ENCODE peak calls at places on chromosomes 1 and 21, in ten cellular contexts. X is NCI-H1092; A is Caco-2; T is sciatic nerve; V is uterus; W is NCI-H69; Z is NCI-H1105; K is effector CD4-positive, alpha-beta T cell; L is activated CD4-positive, alpha-beta T cell treated with anti-CD3 and anti-CD28 coated beads, Interleukin-2, amount 50 U/mL, for 1 hour; I is HTR-8/SVneo. H is an unnamed sample.

GRCh38 chr21:26595971-26596370 is 22.9 kb upstream of the CYYR1 start:
- DNase-seq in V (no peak), A (no peak), X (no peak), T (no peak), Z (no peak), L (no peak), W (no peak), K (no peak), I (no peak), H (no peak)

GRCh38 chr21:46555678-46556077 is 49.2 kb downstream of the S100B start:
- DNase-seq in I (no peak), K (no peak), L (no peak), A (no peak), V (no peak), X (no peak), W (no peak), T (peak; percentile 34), Z (no peak), H (no peak)

GRCh38 chr1:169193191-169193850 is 86.8 kb downstream of the ATP1B1 start:
- DNase-seq in K (no peak), A (no peak), V (peak; percentile 23), L (no peak), X (no peak), Z (no peak), W (no peak), I (no peak), T (no peak), H (no peak)

GRCh38 chr1:210400043-210400840 is 71.5 kb downstream of the HHAT start:
- DNase-seq in X (peak; percentile 33), W (peak; percentile 80), I (peak; percentile 81), V (peak; percentile 26), A (peak; percentile 71), Z (peak; percentile 44), T (peak; percentile 67), L (peak; percentile 27), K (peak; percentile 6), H (no peak)

GRCh38 chr1:1616838-1617237 is 1.5 kb downstream of the MIB2 start:
- DNase-seq in V (no peak), T (no peak), K (no peak), L (no peak), W (no peak), Z (no peak), A (no peak), X (no peak), I (no peak), H (no peak)

GRCh38 chr1:33606272-33606671 is 133.8 kb downstream of the ZSCAN20 start:
- DNase-seq in Z (no peak), X (no peak), V (no peak), T (peak; percentile 79), W (no peak), A (no peak), I (no peak), L (no peak), K (no peak), H (no peak)

GRCh38 chr1:43144228-43144627 is 27.9 kb downstream of the EBNA1BP2 start:
- DNase-seq in A (no peak), K (no peak), X (no peak), I (no peak), Z (no peak), W (no peak), T (no peak), L (no peak), V (no peak), H (no peak)

GRCh38 chr1:224433671-224434446 is 738 bp downstream of the WDR26 start:
- DNase-seq in K (peak; percentile 47), T (peak; percentile 75), A (no peak), X (peak; percentile 19), L (peak; percentile 53), W (peak; percentile 77), Z (no peak), I (peak; percentile 14), V (peak; percentile 46), H (no peak)

GRCh38 chr1:235088440-235088839 is 40.2 kb downstream of the TOMM20 start:
- DNase-seq in W (no peak), K (no peak), I (no peak), A (no peak), X (no peak), L (no peak), T (peak; percentile 52), Z (no peak), V (no peak), H (no peak)

GRCh38 chr1:170670751-170671628 is 7.1 kb downstream of the PRRX1 start:
- DNase-seq in X (no peak), L (no peak), A (no peak), K (no peak), W (no peak), V (peak; percentile 86), I (no peak), T (peak; percentile 89), Z (no peak), H (no peak)

GRCh38 chr1:213194383-213194782 is 143.3 kb downstream of the RPS6KC1 start:
- DNase-seq in L (no peak), I (no peak), W (peak; percentile 20), Z (no peak), X (no peak), K (no peak), V (no peak), A (no peak), T (no peak), H (no peak)

GRCh38 chr21:35232545-35233176 is 183.6 kb upstream of the RUNX1 start:
- DNase-seq in L (no peak), T (no peak), I (peak; percentile 73), W (no peak), X (no peak), V (no peak), A (peak; percentile 79), K (no peak), Z (no peak), H (peak; percentile 52)

GRCh38 chr1:2482588-2482987 is 6.5 kb downstream of the PLCH2 start:
- DNase-seq in X (no peak), K (no peak), T (no peak), Z (no peak), W (no peak), L (no peak), I (no peak), V (no peak), A (no peak), H (no peak)

GRCh38 chr1:116971965-116972675 is 29.4 kb upstream of the CD101 start:
- DNase-seq in K (no peak), I (no peak), X (no peak), A (no peak), W (no peak), T (no peak), Z (no peak), L (no peak), V (no peak), H (no peak)

GRCh38 chr21:41954654-41955499 is 1.1 kb upstream of the C2CD2 start:
- DNase-seq in L (no peak), K (no peak), A (no peak), T (no peak), W (no peak), Z (no peak), V (no peak), I (no peak), X (no peak), H (no peak)

GRCh38 chr21:17391811-17392340 is 121.0 kb upstream of the CXADR start:
- DNase-seq in I (no peak), X (no peak), Z (no peak), W (peak; percentile 93), L (no peak), K (no peak), A (no peak), V (no peak), T (no peak), H (no peak)

GRCh38 chr1:10835423-10836421 is 39.3 kb upstream of the CASZ1 start:
- DNase-seq in T (no peak), I (peak; percentile 63), A (peak; percentile 40), Z (peak; percentile 93), X (peak; percentile 97), L (no peak), V (peak; percentile 59), K (no peak), W (peak; percentile 94), H (no peak)

GRCh38 chr1:210294991-210295773 is 33.5 kb upstream of the HHAT start:
- DNase-seq in K (no peak), I (no peak), L (no peak), W (peak; percentile 85), T (no peak), V (peak; percentile 56), X (peak; percentile 44), A (no peak), Z (no peak), H (no peak)

GRCh38 chr1:98662354-98662665 is 789 bp downstream of the SNX7 start:
- DNase-seq in Z (no peak), W (no peak), V (no peak), L (no peak), A (no peak), K (no peak), T (no peak), X (no peak), I (peak; percentile 20), H (no peak)

GRCh38 chr1:234755449-234755863 is 145.5 kb upstream of the IRF2BP2 start:
- DNase-seq in T (peak; percentile 87), X (peak; percentile 74), L (no peak), Z (no peak), A (no peak), K (no peak), W (peak; percentile 33), I (no peak), V (peak; percentile 85), H (no peak)

GRCh38 chr1:15833069-15833679 is 14.3 kb upstream of the SPEN start:
- DNase-seq in I (no peak), V (peak; percentile 59), L (peak; percentile 48), W (peak; percentile 72), K (peak; percentile 38), Z (peak; percentile 83), X (no peak), T (peak; percentile 70), A (no peak), H (no peak)

GRCh38 chr1:239742416-239743109 is 349.1 kb upstream of the FMN2 start:
- DNase-seq in A (no peak), Z (no peak), I (no peak), X (no peak), L (no peak), T (no peak), V (no peak), K (no peak), W (no peak), H (no peak)

GRCh38 chr1:19759740-19760089 is 40.0 kb downstream of the TMCO4 start:
- DNase-seq in K (no peak), X (no peak), V (no peak), L (no peak), Z (no peak), W (no peak), I (no peak), A (no peak), T (no peak), H (no peak)

GRCh38 chr21:37819372-37819771 is 96.9 kb downstream of the KCNJ6 start:
- DNase-seq in A (no peak), X (no peak), L (no peak), Z (no peak), K (no peak), T (no peak), I (no peak), V (no peak), W (no peak), H (no peak)

GRCh38 chr1:234611153-234611798 is 1.3 kb upstream of the IRF2BP2 start:
- DNase-seq in V (no peak), I (no peak), Z (peak; percentile 60), W (peak; percentile 99), X (peak; percentile 76), A (peak; percentile 83), K (peak; percentile 68), T (no peak), L (no peak), H (no peak)

H was measured in glomerular endothelial cell.